ENCODE peak calls at places on chromosomes 7 and 10, in nine cellular contexts. One of them, this sample, is unnamed. For H3K4me1, the result is how much of the 10 kb centered on the place peaks cover.

GRCh38 chr7:102992820-102993531 is 80.2 kb downstream of the LRRC17 start:
- DNase-seq in esophagus muscularis mucosa: no peak
- DNase-seq in PC-9: peak
- DNase-seq in spleen: no peak
- DNase-seq in A673: no peak
- DNase-seq in left lung: no peak
- DNase-seq in HepG2: peak
- DNase-seq in IMR-90: peak
- DNase-seq in effector memory CD4-positive, alpha-beta T cell: no peak
- DNase-seq in this sample: no peak

GRCh38 chr10:48767752-48768450 is 83.2 kb downstream of the WDFY4 start:
- DNase-seq in IMR-90: no peak
- DNase-seq in HepG2: no peak
- DNase-seq in PC-9: no peak
- DNase-seq in esophagus muscularis mucosa: peak
- DNase-seq in A673: no peak
- DNase-seq in spleen: no peak
- DNase-seq in left lung: no peak
- DNase-seq in effector memory CD4-positive, alpha-beta T cell: no peak
- DNase-seq in this sample: no peak

GRCh38 chr7:6460990-6461584 is 13.3 kb upstream of the DAGLB start:
- DNase-seq in spleen: no peak
- DNase-seq in A673: no peak
- DNase-seq in PC-9: no peak
- DNase-seq in left lung: no peak
- DNase-seq in HepG2: no peak
- DNase-seq in esophagus muscularis mucosa: no peak
- DNase-seq in effector memory CD4-positive, alpha-beta T cell: no peak
- DNase-seq in IMR-90: no peak
- DNase-seq in this sample: no peak

GRCh38 chr10:45373003-45373782 is 823 bp upstream of the ALOX5 start:
- DNase-seq in esophagus muscularis mucosa: peak
- DNase-seq in left lung: no peak
- DNase-seq in effector memory CD4-positive, alpha-beta T cell: no peak
- DNase-seq in HepG2: no peak
- DNase-seq in A673: no peak
- DNase-seq in spleen: peak
- DNase-seq in IMR-90: no peak
- DNase-seq in PC-9: no peak
- DNase-seq in this sample: no peak

GRCh38 chr7:74494076-74494548 is 40.4 kb downstream of the GTF2IRD1 start:
- DNase-seq in left lung: no peak
- DNase-seq in HepG2: peak
- DNase-seq in esophagus muscularis mucosa: no peak
- DNase-seq in A673: no peak
- DNase-seq in effector memory CD4-positive, alpha-beta T cell: no peak
- DNase-seq in spleen: no peak
- DNase-seq in IMR-90: no peak
- DNase-seq in PC-9: no peak
- DNase-seq in this sample: no peak

GRCh38 chr10:10208156-10208555 is 809.5 kb upstream of the CELF2 start:
- DNase-seq in IMR-90: no peak
- DNase-seq in HepG2: no peak
- DNase-seq in A673: no peak
- DNase-seq in left lung: no peak
- DNase-seq in effector memory CD4-positive, alpha-beta T cell: no peak
- DNase-seq in spleen: no peak
- DNase-seq in esophagus muscularis mucosa: no peak
- DNase-seq in PC-9: no peak
- DNase-seq in this sample: no peak

GRCh38 chr10:124742418-124743187 is 1.6 kb downstream of the FAM53B start:
- DNase-seq in PC-9: no peak
- DNase-seq in esophagus muscularis mucosa: no peak
- DNase-seq in spleen: peak
- DNase-seq in effector memory CD4-positive, alpha-beta T cell: no peak
- DNase-seq in A673: peak
- DNase-seq in IMR-90: no peak
- DNase-seq in HepG2: peak
- DNase-seq in left lung: no peak
- DNase-seq in this sample: no peak

GRCh38 chr7:117992635-117993034 is 119.4 kb upstream of the CTTNBP2 start:
- DNase-seq in HepG2: no peak
- DNase-seq in spleen: no peak
- DNase-seq in IMR-90: no peak
- DNase-seq in left lung: no peak
- DNase-seq in effector memory CD4-positive, alpha-beta T cell: no peak
- DNase-seq in A673: no peak
- DNase-seq in esophagus muscularis mucosa: no peak
- DNase-seq in PC-9: no peak
- DNase-seq in this sample: no peak

GRCh38 chr7:124196519-124196918 is 163.7 kb upstream of the TMEM229A start:
- DNase-seq in HepG2: no peak
- DNase-seq in left lung: no peak
- DNase-seq in IMR-90: no peak
- DNase-seq in effector memory CD4-positive, alpha-beta T cell: no peak
- DNase-seq in PC-9: no peak
- DNase-seq in spleen: no peak
- DNase-seq in esophagus muscularis mucosa: no peak
- DNase-seq in A673: no peak
- DNase-seq in this sample: no peak

GRCh38 chr10:85655394-85655793 is 711.2 kb downstream of the GRID1 start:
- DNase-seq in PC-9: no peak
- DNase-seq in left lung: no peak
- DNase-seq in effector memory CD4-positive, alpha-beta T cell: no peak
- DNase-seq in esophagus muscularis mucosa: no peak
- DNase-seq in A673: no peak
- DNase-seq in IMR-90: no peak
- DNase-seq in HepG2: no peak
- DNase-seq in spleen: no peak
- DNase-seq in this sample: no peak

GRCh38 chr7:87456247-87456646 is 19.2 kb downstream of the ABCB4 start:
- DNase-seq in PC-9: no peak
- DNase-seq in effector memory CD4-positive, alpha-beta T cell: no peak
- DNase-seq in left lung: no peak
- DNase-seq in A673: no peak
- DNase-seq in IMR-90: no peak
- DNase-seq in esophagus muscularis mucosa: no peak
- DNase-seq in spleen: no peak
- DNase-seq in HepG2: no peak
- DNase-seq in this sample: no peak

GRCh38 chr7:82507976-82508677 is 64.5 kb upstream of the CACNA2D1 start:
- DNase-seq in esophagus muscularis mucosa: no peak
- DNase-seq in PC-9: no peak
- DNase-seq in IMR-90: no peak
- DNase-seq in A673: no peak
- DNase-seq in HepG2: no peak
- DNase-seq in left lung: no peak
- DNase-seq in spleen: no peak
- DNase-seq in effector memory CD4-positive, alpha-beta T cell: no peak
- DNase-seq in this sample: no peak

GRCh38 chr7:27128034-27128433 is 2.5 kb downstream of the HOXA4 start:
- DNase-seq in effector memory CD4-positive, alpha-beta T cell: no peak
- DNase-seq in PC-9: peak
- DNase-seq in spleen: no peak
- DNase-seq in HepG2: no peak
- DNase-seq in A673: no peak
- DNase-seq in IMR-90: peak
- DNase-seq in esophagus muscularis mucosa: no peak
- DNase-seq in left lung: no peak
- DNase-seq in this sample: peak

GRCh38 chr10:72344932-72345331 is 9.8 kb downstream of the DNAJB12 start:
- DNase-seq in spleen: no peak
- DNase-seq in A673: no peak
- DNase-seq in HepG2: no peak
- DNase-seq in IMR-90: no peak
- DNase-seq in esophagus muscularis mucosa: no peak
- DNase-seq in PC-9: no peak
- DNase-seq in effector memory CD4-positive, alpha-beta T cell: no peak
- DNase-seq in left lung: no peak
- DNase-seq in this sample: no peak

GRCh38 chr7:631966-632830 is 94.3 kb upstream of the DNAAF5 start:
- DNase-seq in left lung: no peak
- DNase-seq in spleen: peak
- DNase-seq in IMR-90: no peak
- DNase-seq in esophagus muscularis mucosa: no peak
- DNase-seq in effector memory CD4-positive, alpha-beta T cell: no peak
- DNase-seq in PC-9: no peak
- DNase-seq in A673: no peak
- DNase-seq in HepG2: no peak
- DNase-seq in this sample: no peak

GRCh38 chr10:12019343-12019971 is 23.2 kb downstream of the UPF2 start:
- DNase-seq in A673: no peak
- DNase-seq in spleen: no peak
- DNase-seq in IMR-90: peak
- DNase-seq in HepG2: no peak
- DNase-seq in effector memory CD4-positive, alpha-beta T cell: no peak
- DNase-seq in esophagus muscularis mucosa: no peak
- DNase-seq in PC-9: no peak
- DNase-seq in left lung: no peak
- DNase-seq in this sample: no peak

GRCh38 chr10:62399211-62399610 is 25.0 kb downstream of the ZNF365 start:
- DNase-seq in PC-9: no peak
- DNase-seq in A673: no peak
- DNase-seq in esophagus muscularis mucosa: no peak
- DNase-seq in spleen: no peak
- DNase-seq in effector memory CD4-positive, alpha-beta T cell: no peak
- DNase-seq in IMR-90: peak
- DNase-seq in HepG2: no peak
- DNase-seq in left lung: no peak
- DNase-seq in this sample: no peak

DNA sequence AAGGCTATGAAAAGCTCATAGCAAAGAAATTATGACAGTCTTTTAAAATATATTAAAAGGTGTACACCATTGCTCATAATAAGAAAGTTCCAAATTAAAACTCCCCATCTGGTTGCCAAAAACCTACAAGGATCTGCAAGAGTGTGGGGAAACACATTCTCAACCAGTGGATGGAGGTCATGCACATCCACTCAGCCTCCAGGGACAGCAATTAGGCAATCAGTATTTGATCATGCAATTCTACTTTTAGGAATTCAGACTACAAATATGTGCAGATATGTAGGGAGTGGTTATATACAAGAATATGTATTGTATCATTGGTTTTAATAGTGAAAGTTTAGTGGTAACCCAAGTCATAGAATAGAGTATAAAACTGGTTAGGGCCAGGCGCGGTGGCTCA is 157.8 kb downstream of the FGFR2 start:
- DNase-seq in HepG2: no peak
- DNase-seq in spleen: no peak
- DNase-seq in A673: no peak
- DNase-seq in esophagus muscularis mucosa: no peak
- DNase-seq in left lung: no peak
- DNase-seq in effector memory CD4-positive, alpha-beta T cell: no peak
- DNase-seq in PC-9: no peak
- DNase-seq in IMR-90: no peak
- DNase-seq in this sample: no peak
- H3K4me1 ChIP-seq in HepG2: under half
- H3K4me1 ChIP-seq in spleen: under half
- H3K4me1 ChIP-seq in A673: under half
- H3K4me1 ChIP-seq in esophagus muscularis mucosa: under half
- H3K4me1 ChIP-seq in left lung: under half
- H3K4me1 ChIP-seq in effector memory CD4-positive, alpha-beta T cell: under half
- H3K4me1 ChIP-seq in PC-9: under half
- H3K4me1 ChIP-seq in IMR-90: under half
- H3K4me1 ChIP-seq in this sample: under half

DNA sequence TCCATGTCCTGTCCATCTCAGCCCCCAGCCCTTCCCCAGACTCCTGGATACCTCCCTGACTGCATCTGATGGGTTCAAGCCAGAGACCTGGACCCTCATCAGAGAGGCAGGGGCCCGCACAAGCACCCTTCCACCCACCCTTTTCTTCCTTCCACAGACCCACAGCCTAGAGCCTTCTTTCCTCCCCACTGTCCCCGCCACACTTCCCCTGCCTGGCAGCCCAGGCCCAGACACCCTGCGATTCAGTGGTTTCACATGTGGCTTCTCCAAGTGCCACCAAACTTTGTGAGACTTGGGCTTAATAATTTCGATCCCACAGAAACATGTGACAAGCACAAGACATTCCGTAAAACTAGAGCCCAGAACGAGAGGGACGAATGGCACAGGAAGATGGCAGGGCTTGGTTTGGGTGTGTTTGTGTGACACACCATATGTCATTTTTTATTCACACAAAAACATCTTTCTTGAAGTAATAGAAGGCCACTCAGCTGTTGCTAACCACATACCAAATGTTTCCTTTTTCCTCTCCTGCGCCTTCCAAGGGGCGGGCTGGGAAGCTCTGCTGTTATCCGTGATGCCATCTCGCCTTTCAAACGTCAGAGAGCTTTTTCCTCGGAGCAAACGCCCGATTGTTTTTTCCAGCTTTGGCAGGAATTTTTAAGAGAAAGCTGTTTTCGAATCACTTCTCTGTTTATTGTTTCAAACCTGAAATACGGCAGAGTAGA is 162.8 kb downstream of the GRK5 start:
- DNase-seq in HepG2: no peak
- DNase-seq in A673: no peak
- DNase-seq in esophagus muscularis mucosa: no peak
- DNase-seq in left lung: no peak
- DNase-seq in PC-9: no peak
- DNase-seq in IMR-90: peak
- DNase-seq in spleen: no peak
- DNase-seq in effector memory CD4-positive, alpha-beta T cell: no peak
- DNase-seq in this sample: peak
- H3K27ac ChIP-seq in HepG2: no peak
- H3K27ac ChIP-seq in A673: peak
- H3K27ac ChIP-seq in esophagus muscularis mucosa: peak
- H3K27ac ChIP-seq in left lung: peak
- H3K27ac ChIP-seq in PC-9: no peak
- H3K27ac ChIP-seq in IMR-90: peak
- H3K27ac ChIP-seq in spleen: peak
- H3K27ac ChIP-seq in effector memory CD4-positive, alpha-beta T cell: no peak
- H3K27ac ChIP-seq in this sample: peak

GRCh38 chr10:90276894-90277447 is 575.6 kb downstream of the KIF20B start:
- DNase-seq in effector memory CD4-positive, alpha-beta T cell: no peak
- DNase-seq in spleen: no peak
- DNase-seq in HepG2: no peak
- DNase-seq in esophagus muscularis mucosa: no peak
- DNase-seq in A673: no peak
- DNase-seq in IMR-90: no peak
- DNase-seq in PC-9: no peak
- DNase-seq in left lung: no peak
- DNase-seq in this sample: no peak
- H3K4me3 ChIP-seq in effector memory CD4-positive, alpha-beta T cell: no peak
- H3K4me3 ChIP-seq in spleen: no peak
- H3K4me3 ChIP-seq in HepG2: no peak
- H3K4me3 ChIP-seq in esophagus muscularis mucosa: no peak
- H3K4me3 ChIP-seq in A673: no peak
- H3K4me3 ChIP-seq in IMR-90: no peak
- H3K4me3 ChIP-seq in PC-9: no peak
- H3K4me3 ChIP-seq in left lung: no peak
- H3K4me3 ChIP-seq in this sample: no peak

DNA sequence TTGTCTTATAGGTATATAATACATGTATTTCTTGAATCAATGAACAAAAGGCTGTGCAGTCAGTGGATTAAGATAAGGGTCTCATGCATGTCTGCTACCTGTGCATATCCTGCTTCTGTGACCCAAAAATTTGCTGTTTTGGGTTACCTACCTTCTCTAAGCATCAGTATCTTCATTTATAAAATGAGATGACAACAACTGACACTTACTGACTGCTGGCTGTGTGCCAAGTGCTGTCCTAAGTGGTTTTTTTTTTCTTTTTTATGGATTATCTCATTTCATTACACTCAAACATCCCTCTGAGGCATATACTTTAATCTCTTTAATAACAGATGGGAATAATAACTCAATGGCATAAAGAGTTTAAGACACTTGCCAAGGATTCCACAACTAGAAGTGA is 2.1 kb downstream of the PDK4 start:
- DNase-seq in effector memory CD4-positive, alpha-beta T cell: no peak
- DNase-seq in IMR-90: no peak
- DNase-seq in A673: peak
- DNase-seq in PC-9: no peak
- DNase-seq in spleen: no peak
- DNase-seq in left lung: no peak
- DNase-seq in HepG2: no peak
- DNase-seq in esophagus muscularis mucosa: no peak
- DNase-seq in this sample: no peak
- H3K4me1 ChIP-seq in effector memory CD4-positive, alpha-beta T cell: under half
- H3K4me1 ChIP-seq in IMR-90: under half
- H3K4me1 ChIP-seq in A673: under half
- H3K4me1 ChIP-seq in PC-9: under half
- H3K4me1 ChIP-seq in spleen: under half
- H3K4me1 ChIP-seq in left lung: half or more
- H3K4me1 ChIP-seq in HepG2: under half
- H3K4me1 ChIP-seq in esophagus muscularis mucosa: half or more
- H3K4me1 ChIP-seq in this sample: under half

This sample was measured in SJSA1.